ENCODE peak calls at places on chromosomes 7 and 10, in ten cellular contexts. One of them, this sample, is unnamed.

GRCh38 chr7:81584667-81585066 is 185.2 kb downstream of the HGF start:
- DNase-seq in transverse colon: no peak
- DNase-seq in prostate gland: no peak
- DNase-seq in body of pancreas: no peak
- DNase-seq in ovary: no peak
- DNase-seq in HepG2: no peak
- DNase-seq in uterus: no peak
- DNase-seq in A549: no peak
- DNase-seq in spleen: no peak
- DNase-seq in adrenal gland: no peak
- DNase-seq in this sample: no peak

GRCh38 chr7:142104550-142105527 is 6.7 kb upstream of the MGAM2 start:
- DNase-seq in HepG2: peak
- DNase-seq in A549: peak
- DNase-seq in transverse colon: peak
- DNase-seq in adrenal gland: peak
- DNase-seq in prostate gland: no peak
- DNase-seq in uterus: no peak
- DNase-seq in body of pancreas: no peak
- DNase-seq in spleen: no peak
- DNase-seq in ovary: no peak
- DNase-seq in this sample: no peak

GRCh38 chr10:22651276-22651980 is 63.0 kb downstream of the PIP4K2A start:
- DNase-seq in body of pancreas: no peak
- DNase-seq in uterus: no peak
- DNase-seq in prostate gland: no peak
- DNase-seq in A549: no peak
- DNase-seq in transverse colon: no peak
- DNase-seq in adrenal gland: peak
- DNase-seq in HepG2: no peak
- DNase-seq in spleen: peak
- DNase-seq in ovary: no peak
- DNase-seq in this sample: no peak

GRCh38 chr7:101169110-101169837 is 3.9 kb upstream of the VGF start:
- DNase-seq in adrenal gland: no peak
- DNase-seq in spleen: no peak
- DNase-seq in uterus: no peak
- DNase-seq in ovary: no peak
- DNase-seq in HepG2: no peak
- DNase-seq in A549: no peak
- DNase-seq in transverse colon: no peak
- DNase-seq in body of pancreas: no peak
- DNase-seq in prostate gland: no peak
- DNase-seq in this sample: no peak

GRCh38 chr7:106767498-106768323 is 97.4 kb upstream of the PIK3CG start:
- DNase-seq in HepG2: no peak
- DNase-seq in transverse colon: no peak
- DNase-seq in adrenal gland: no peak
- DNase-seq in A549: no peak
- DNase-seq in body of pancreas: no peak
- DNase-seq in ovary: no peak
- DNase-seq in prostate gland: no peak
- DNase-seq in spleen: no peak
- DNase-seq in uterus: no peak
- DNase-seq in this sample: no peak

GRCh38 chr10:104642311-104643022 is 1.4 kb downstream of the SORCS3 start:
- DNase-seq in HepG2: peak
- DNase-seq in body of pancreas: peak
- DNase-seq in spleen: no peak
- DNase-seq in prostate gland: no peak
- DNase-seq in transverse colon: no peak
- DNase-seq in ovary: peak
- DNase-seq in adrenal gland: no peak
- DNase-seq in uterus: no peak
- DNase-seq in A549: peak
- DNase-seq in this sample: no peak

GRCh38 chr10:81843042-81843441 is 32.0 kb upstream of the NRG3 start:
- DNase-seq in spleen: no peak
- DNase-seq in prostate gland: no peak
- DNase-seq in A549: no peak
- DNase-seq in transverse colon: no peak
- DNase-seq in uterus: no peak
- DNase-seq in ovary: no peak
- DNase-seq in body of pancreas: no peak
- DNase-seq in adrenal gland: no peak
- DNase-seq in HepG2: no peak
- DNase-seq in this sample: no peak

GRCh38 chr10:62460393-62460792 is 86.2 kb downstream of the ZNF365 start:
- DNase-seq in spleen: no peak
- DNase-seq in HepG2: no peak
- DNase-seq in prostate gland: no peak
- DNase-seq in ovary: no peak
- DNase-seq in A549: no peak
- DNase-seq in uterus: no peak
- DNase-seq in transverse colon: no peak
- DNase-seq in body of pancreas: no peak
- DNase-seq in adrenal gland: no peak
- DNase-seq in this sample: no peak

GRCh38 chr7:86282014-86282682 is 361.6 kb upstream of the GRM3 start:
- DNase-seq in ovary: no peak
- DNase-seq in A549: no peak
- DNase-seq in body of pancreas: no peak
- DNase-seq in spleen: peak
- DNase-seq in HepG2: no peak
- DNase-seq in prostate gland: no peak
- DNase-seq in uterus: no peak
- DNase-seq in transverse colon: no peak
- DNase-seq in adrenal gland: no peak
- DNase-seq in this sample: peak

GRCh38 chr10:95788830-95789229 is 32.9 kb downstream of the ENTPD1 start:
- DNase-seq in ovary: no peak
- DNase-seq in spleen: no peak
- DNase-seq in A549: no peak
- DNase-seq in uterus: no peak
- DNase-seq in HepG2: no peak
- DNase-seq in prostate gland: no peak
- DNase-seq in transverse colon: no peak
- DNase-seq in body of pancreas: no peak
- DNase-seq in adrenal gland: no peak
- DNase-seq in this sample: no peak

GRCh38 chr7:102916426-102916825 is 3.6 kb downstream of the LRRC17 start:
- DNase-seq in HepG2: no peak
- DNase-seq in uterus: no peak
- DNase-seq in body of pancreas: no peak
- DNase-seq in ovary: no peak
- DNase-seq in A549: no peak
- DNase-seq in prostate gland: no peak
- DNase-seq in adrenal gland: no peak
- DNase-seq in transverse colon: no peak
- DNase-seq in spleen: no peak
- DNase-seq in this sample: no peak
- TF ChIP-seq CTCF in HepG2: no peak
- TF ChIP-seq CTCF in uterus: no peak
- TF ChIP-seq CTCF in body of pancreas: no peak
- TF ChIP-seq CTCF in ovary: no peak
- TF ChIP-seq CTCF in A549: no peak
- TF ChIP-seq CTCF in prostate gland: no peak
- TF ChIP-seq CTCF in adrenal gland: no peak
- TF ChIP-seq CTCF in transverse colon: no peak
- TF ChIP-seq CTCF in spleen: no peak
- TF ChIP-seq CTCF in this sample: no peak

GRCh38 chr10:102229810-102230263 is 3.7 kb downstream of the ELOVL3 start:
- DNase-seq in transverse colon: peak
- DNase-seq in HepG2: peak
- DNase-seq in body of pancreas: peak
- DNase-seq in ovary: peak
- DNase-seq in spleen: peak
- DNase-seq in uterus: peak
- DNase-seq in adrenal gland: peak
- DNase-seq in prostate gland: peak
- DNase-seq in A549: peak
- DNase-seq in this sample: peak

GRCh38 chr10:102226542-102226870 is 407 bp downstream of the ELOVL3 start:
- DNase-seq in transverse colon: no peak
- DNase-seq in body of pancreas: no peak
- DNase-seq in spleen: no peak
- DNase-seq in ovary: no peak
- DNase-seq in prostate gland: no peak
- DNase-seq in A549: no peak
- DNase-seq in adrenal gland: no peak
- DNase-seq in HepG2: no peak
- DNase-seq in uterus: no peak
- DNase-seq in this sample: no peak

GRCh38 chr10:102222798-102223197 is 3.3 kb upstream of the ELOVL3 start:
- DNase-seq in prostate gland: no peak
- DNase-seq in uterus: no peak
- DNase-seq in A549: no peak
- DNase-seq in ovary: no peak
- DNase-seq in adrenal gland: no peak
- DNase-seq in transverse colon: no peak
- DNase-seq in body of pancreas: no peak
- DNase-seq in spleen: no peak
- DNase-seq in HepG2: no peak
- DNase-seq in this sample: no peak

GRCh38 chr10:102227050-102227449 is 951 bp downstream of the ELOVL3 start:
- DNase-seq in prostate gland: no peak
- DNase-seq in transverse colon: no peak
- DNase-seq in ovary: no peak
- DNase-seq in body of pancreas: no peak
- DNase-seq in A549: no peak
- DNase-seq in adrenal gland: no peak
- DNase-seq in uterus: no peak
- DNase-seq in spleen: no peak
- DNase-seq in HepG2: peak
- DNase-seq in this sample: peak

GRCh38 chr10:102225646-102226541 is at the start of gene ELOVL3:
- DNase-seq in prostate gland: peak
- DNase-seq in transverse colon: peak
- DNase-seq in ovary: peak
- DNase-seq in uterus: peak
- DNase-seq in spleen: peak
- DNase-seq in HepG2: peak
- DNase-seq in adrenal gland: peak
- DNase-seq in body of pancreas: peak
- DNase-seq in A549: peak
- DNase-seq in this sample: peak
- TF ChIP-seq POLR2A in prostate gland: no peak
- TF ChIP-seq POLR2A in transverse colon: no peak
- TF ChIP-seq POLR2A in ovary: no peak
- TF ChIP-seq POLR2A in uterus: no peak
- TF ChIP-seq POLR2A in spleen: no peak
- TF ChIP-seq POLR2A in HepG2: no peak
- TF ChIP-seq POLR2A in adrenal gland: no peak
- TF ChIP-seq POLR2A in body of pancreas: peak
- TF ChIP-seq POLR2A in A549: peak
- TF ChIP-seq POLR2A in this sample: no peak

GRCh38 chr7:41627921-41628320 is 75.0 kb downstream of the INHBA start:
- DNase-seq in transverse colon: no peak
- DNase-seq in spleen: no peak
- DNase-seq in body of pancreas: no peak
- DNase-seq in uterus: no peak
- DNase-seq in A549: no peak
- DNase-seq in ovary: no peak
- DNase-seq in prostate gland: no peak
- DNase-seq in HepG2: no peak
- DNase-seq in adrenal gland: no peak
- DNase-seq in this sample: no peak

GRCh38 chr7:41630741-41631140 is 72.1 kb downstream of the INHBA start:
- DNase-seq in HepG2: no peak
- DNase-seq in body of pancreas: no peak
- DNase-seq in adrenal gland: no peak
- DNase-seq in spleen: no peak
- DNase-seq in ovary: no peak
- DNase-seq in uterus: no peak
- DNase-seq in prostate gland: no peak
- DNase-seq in transverse colon: no peak
- DNase-seq in A549: no peak
- DNase-seq in this sample: no peak

GRCh38 chr7:41628926-41629325 is 74.0 kb downstream of the INHBA start:
- DNase-seq in body of pancreas: no peak
- DNase-seq in A549: no peak
- DNase-seq in ovary: no peak
- DNase-seq in HepG2: no peak
- DNase-seq in spleen: no peak
- DNase-seq in uterus: no peak
- DNase-seq in adrenal gland: no peak
- DNase-seq in transverse colon: no peak
- DNase-seq in prostate gland: no peak
- DNase-seq in this sample: no peak

GRCh38 chr7:41633690-41634089 is 69.2 kb downstream of the INHBA start:
- DNase-seq in spleen: no peak
- DNase-seq in transverse colon: no peak
- DNase-seq in ovary: no peak
- DNase-seq in A549: no peak
- DNase-seq in HepG2: no peak
- DNase-seq in uterus: no peak
- DNase-seq in adrenal gland: no peak
- DNase-seq in body of pancreas: no peak
- DNase-seq in prostate gland: no peak
- DNase-seq in this sample: no peak

DNA sequence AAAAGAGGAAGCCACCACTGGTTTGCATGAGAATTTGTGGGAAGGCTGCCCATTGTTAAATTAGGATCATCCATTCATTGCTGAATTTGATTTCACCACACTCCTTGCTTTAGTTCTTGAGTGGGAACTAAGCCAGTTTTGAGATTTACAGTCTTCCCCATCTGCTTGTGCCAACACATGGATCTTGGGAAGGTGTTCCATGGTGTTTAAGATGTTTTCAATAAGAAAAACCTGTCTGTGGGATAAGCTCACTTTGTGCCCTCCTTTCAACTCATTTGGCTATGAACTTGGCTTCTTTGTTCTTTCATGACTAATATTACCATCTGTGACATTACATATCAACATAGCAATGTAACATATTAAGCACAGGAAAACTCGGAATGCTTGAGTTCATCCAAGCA is 73.2 kb downstream of the INHBA start:
- DNase-seq in ovary: no peak
- DNase-seq in transverse colon: no peak
- DNase-seq in A549: no peak
- DNase-seq in HepG2: no peak
- DNase-seq in spleen: no peak
- DNase-seq in prostate gland: no peak
- DNase-seq in body of pancreas: no peak
- DNase-seq in uterus: no peak
- DNase-seq in adrenal gland: no peak
- DNase-seq in this sample: no peak
- H3K4me3 ChIP-seq in ovary: no peak
- H3K4me3 ChIP-seq in transverse colon: no peak
- H3K4me3 ChIP-seq in A549: no peak
- H3K4me3 ChIP-seq in HepG2: no peak
- H3K4me3 ChIP-seq in spleen: no peak
- H3K4me3 ChIP-seq in prostate gland: no peak
- H3K4me3 ChIP-seq in body of pancreas: no peak
- H3K4me3 ChIP-seq in uterus: no peak
- H3K4me3 ChIP-seq in adrenal gland: no peak
- H3K4me3 ChIP-seq in this sample: no peak

DNA sequence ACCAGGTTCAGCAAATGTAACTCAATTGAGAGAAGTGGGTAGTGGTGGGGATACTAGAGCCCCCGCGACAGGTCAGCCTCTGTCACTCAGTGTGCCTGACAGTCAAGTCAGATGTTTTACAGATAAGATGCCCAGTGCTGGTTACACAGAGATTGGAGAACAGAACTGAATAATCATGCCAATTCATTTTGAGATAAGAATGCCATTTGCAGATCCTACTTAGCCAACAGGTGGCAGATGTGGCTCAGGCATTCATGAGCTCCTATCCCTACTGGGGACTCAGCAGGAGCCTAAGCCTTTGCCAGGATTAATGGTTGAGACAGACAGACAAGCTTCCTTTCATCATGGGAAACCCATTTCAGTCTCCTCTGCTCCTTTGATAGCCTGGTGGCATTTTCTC is 137.8 kb downstream of the MAPK8 start:
- DNase-seq in HepG2: peak
- DNase-seq in uterus: no peak
- DNase-seq in adrenal gland: no peak
- DNase-seq in spleen: no peak
- DNase-seq in transverse colon: no peak
- DNase-seq in prostate gland: no peak
- DNase-seq in A549: no peak
- DNase-seq in body of pancreas: no peak
- DNase-seq in ovary: no peak
- DNase-seq in this sample: no peak
- TF ChIP-seq CTCF in HepG2: peak
- TF ChIP-seq CTCF in uterus: no peak
- TF ChIP-seq CTCF in adrenal gland: no peak
- TF ChIP-seq CTCF in spleen: no peak
- TF ChIP-seq CTCF in transverse colon: no peak
- TF ChIP-seq CTCF in prostate gland: no peak
- TF ChIP-seq CTCF in A549: peak
- TF ChIP-seq CTCF in body of pancreas: no peak
- TF ChIP-seq CTCF in ovary: no peak
- TF ChIP-seq CTCF in this sample: no peak

This sample was measured in lower leg skin.